ENCODE peak calls at places on chromosomes 5 and 9, in six cellular contexts. One of them, this sample, is unnamed.

GRCh38 chr5:159855476-159856157 is 60.7 kb upstream of the ADRA1B start:
- DNase-seq in coronary artery: no peak
- DNase-seq in mammary epithelial cell: no peak
- DNase-seq in GM06990: no peak
- DNase-seq in heart left ventricle: peak
- DNase-seq in OCI-LY7: no peak
- DNase-seq in this sample: no peak

GRCh38 chr5:128227984-128228383 is 144.4 kb downstream of the SLC12A2 start:
- DNase-seq in coronary artery: no peak
- DNase-seq in mammary epithelial cell: peak
- DNase-seq in GM06990: no peak
- DNase-seq in heart left ventricle: no peak
- DNase-seq in OCI-LY7: no peak
- DNase-seq in this sample: peak

GRCh38 chr9:79196606-79197005 is 375.2 kb upstream of the TLE4 start:
- DNase-seq in coronary artery: no peak
- DNase-seq in mammary epithelial cell: no peak
- DNase-seq in GM06990: no peak
- DNase-seq in heart left ventricle: no peak
- DNase-seq in OCI-LY7: no peak
- DNase-seq in this sample: peak

GRCh38 chr9:35686222-35687203 is 3.2 kb downstream of the TPM2 start:
- DNase-seq in coronary artery: no peak
- DNase-seq in mammary epithelial cell: no peak
- DNase-seq in GM06990: no peak
- DNase-seq in heart left ventricle: no peak
- DNase-seq in OCI-LY7: peak
- DNase-seq in this sample: peak

GRCh38 chr9:5958273-5958672 is 57.2 kb downstream of the RANBP6 start:
- DNase-seq in coronary artery: no peak
- DNase-seq in mammary epithelial cell: no peak
- DNase-seq in GM06990: peak
- DNase-seq in heart left ventricle: no peak
- DNase-seq in OCI-LY7: peak
- DNase-seq in this sample: no peak

GRCh38 chr9:91071185-91071990 is 269.8 kb downstream of the SYK start:
- DNase-seq in coronary artery: peak
- DNase-seq in mammary epithelial cell: peak
- DNase-seq in GM06990: no peak
- DNase-seq in heart left ventricle: no peak
- DNase-seq in OCI-LY7: no peak
- DNase-seq in this sample: peak

GRCh38 chr9:3331801-3332200 is 194.0 kb downstream of the RFX3 start:
- DNase-seq in coronary artery: no peak
- DNase-seq in mammary epithelial cell: no peak
- DNase-seq in GM06990: no peak
- DNase-seq in heart left ventricle: no peak
- DNase-seq in OCI-LY7: peak
- DNase-seq in this sample: peak

GRCh38 chr5:59756373-59757035 is 137.0 kb downstream of the PDE4D start:
- DNase-seq in coronary artery: no peak
- DNase-seq in mammary epithelial cell: peak
- DNase-seq in GM06990: no peak
- DNase-seq in heart left ventricle: no peak
- DNase-seq in OCI-LY7: no peak
- DNase-seq in this sample: no peak

GRCh38 chr9:111967621-111968020 is 71.0 kb downstream of the UGCG start:
- DNase-seq in coronary artery: no peak
- DNase-seq in mammary epithelial cell: no peak
- DNase-seq in GM06990: no peak
- DNase-seq in heart left ventricle: no peak
- DNase-seq in OCI-LY7: no peak
- DNase-seq in this sample: no peak

GRCh38 chr9:9893837-9894236 is 719.0 kb downstream of the PTPRD start:
- DNase-seq in coronary artery: no peak
- DNase-seq in mammary epithelial cell: peak
- DNase-seq in GM06990: no peak
- DNase-seq in heart left ventricle: no peak
- DNase-seq in OCI-LY7: no peak
- DNase-seq in this sample: peak

GRCh38 chr5:31193591-31194457 is at the start of gene CDH6:
- DNase-seq in coronary artery: peak
- DNase-seq in mammary epithelial cell: no peak
- DNase-seq in GM06990: no peak
- DNase-seq in heart left ventricle: no peak
- DNase-seq in OCI-LY7: no peak
- DNase-seq in this sample: peak

GRCh38 chr9:136385015-136385414 is 11.5 kb upstream of the CARD9 start:
- DNase-seq in coronary artery: no peak
- DNase-seq in mammary epithelial cell: no peak
- DNase-seq in GM06990: no peak
- DNase-seq in heart left ventricle: no peak
- DNase-seq in OCI-LY7: no peak
- DNase-seq in this sample: no peak

GRCh38 chr5:97876272-97876671 is 693.2 kb upstream of the RIOK2 start:
- DNase-seq in coronary artery: no peak
- DNase-seq in mammary epithelial cell: no peak
- DNase-seq in GM06990: no peak
- DNase-seq in heart left ventricle: no peak
- DNase-seq in OCI-LY7: no peak
- DNase-seq in this sample: peak

GRCh38 chr9:37422289-37423104 is at the start of gene GRHPR:
- DNase-seq in coronary artery: peak
- DNase-seq in mammary epithelial cell: peak
- DNase-seq in GM06990: peak
- DNase-seq in heart left ventricle: peak
- DNase-seq in OCI-LY7: peak
- DNase-seq in this sample: peak

GRCh38 chr5:75341934-75342333 is 4.9 kb downstream of the HMGCR start:
- DNase-seq in coronary artery: no peak
- DNase-seq in mammary epithelial cell: no peak
- DNase-seq in GM06990: no peak
- DNase-seq in heart left ventricle: no peak
- DNase-seq in OCI-LY7: no peak
- DNase-seq in this sample: no peak
- H3K4me3 ChIP-seq in coronary artery: no peak
- H3K4me3 ChIP-seq in mammary epithelial cell: peak
- H3K4me3 ChIP-seq in GM06990: no peak
- H3K4me3 ChIP-seq in heart left ventricle: no peak
- H3K4me3 ChIP-seq in OCI-LY7: no peak
- H3K4me3 ChIP-seq in this sample: no peak

GRCh38 chr5:36045895-36046294 is 20.8 kb downstream of the UGT3A2 start:
- DNase-seq in coronary artery: no peak
- DNase-seq in mammary epithelial cell: no peak
- DNase-seq in GM06990: no peak
- DNase-seq in heart left ventricle: no peak
- DNase-seq in OCI-LY7: no peak
- DNase-seq in this sample: no peak

GRCh38 chr5:36040651-36041536 is 25.8 kb downstream of the UGT3A2 start:
- DNase-seq in coronary artery: no peak
- DNase-seq in mammary epithelial cell: no peak
- DNase-seq in GM06990: no peak
- DNase-seq in heart left ventricle: no peak
- DNase-seq in OCI-LY7: no peak
- DNase-seq in this sample: no peak

GRCh38 chr5:36035696-36036095 is 31.0 kb downstream of the UGT3A2 start:
- DNase-seq in coronary artery: no peak
- DNase-seq in mammary epithelial cell: no peak
- DNase-seq in GM06990: no peak
- DNase-seq in heart left ventricle: no peak
- DNase-seq in OCI-LY7: no peak
- DNase-seq in this sample: no peak

DNA sequence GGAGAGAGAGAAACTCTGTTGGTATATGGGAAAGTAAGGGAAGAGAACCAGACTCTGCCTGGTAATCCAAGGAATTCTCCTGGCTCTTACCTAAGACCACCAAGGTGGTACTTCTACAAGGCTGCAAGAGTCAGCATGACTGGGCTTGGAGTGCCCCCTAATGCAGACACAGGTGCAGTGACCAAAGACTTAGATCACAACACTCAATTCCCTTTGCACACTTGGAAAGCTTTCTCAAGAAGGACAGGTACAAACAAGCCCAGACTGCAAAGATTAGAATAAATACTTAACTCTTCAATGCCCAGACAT is 25.2 kb downstream of the UGT3A2 start:
- DNase-seq in coronary artery: no peak
- DNase-seq in mammary epithelial cell: no peak
- DNase-seq in GM06990: no peak
- DNase-seq in heart left ventricle: no peak
- DNase-seq in OCI-LY7: no peak
- DNase-seq in this sample: no peak
- TF ChIP-seq CTCF in coronary artery: no peak
- TF ChIP-seq CTCF in mammary epithelial cell: no peak
- TF ChIP-seq CTCF in GM06990: no peak
- TF ChIP-seq CTCF in heart left ventricle: no peak
- TF ChIP-seq CTCF in OCI-LY7: peak
- TF ChIP-seq CTCF in this sample: no peak

DNA sequence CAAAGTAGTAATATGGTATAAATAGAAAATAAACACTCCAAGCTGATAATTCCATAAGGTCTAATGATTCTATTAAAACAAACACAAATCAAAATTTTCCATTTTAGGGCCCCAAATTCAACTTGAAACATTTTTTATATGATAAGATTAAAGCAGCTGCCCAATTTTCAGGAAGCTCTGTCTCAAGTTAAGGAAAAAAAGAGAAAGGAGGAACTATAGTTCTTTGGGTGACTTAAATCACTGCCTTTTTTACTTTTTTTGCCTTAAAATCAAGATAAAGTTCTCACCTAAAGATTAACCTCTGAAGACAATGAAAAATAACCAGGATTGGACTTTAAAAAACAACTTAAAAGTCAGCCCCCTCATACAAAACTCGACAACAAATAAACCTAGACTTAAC is 76.0 kb upstream of the IFNE start:
- DNase-seq in coronary artery: no peak
- DNase-seq in mammary epithelial cell: no peak
- DNase-seq in GM06990: no peak
- DNase-seq in heart left ventricle: no peak
- DNase-seq in OCI-LY7: no peak
- DNase-seq in this sample: no peak
- H3K4me3 ChIP-seq in coronary artery: no peak
- H3K4me3 ChIP-seq in mammary epithelial cell: peak
- H3K4me3 ChIP-seq in GM06990: no peak
- H3K4me3 ChIP-seq in heart left ventricle: no peak
- H3K4me3 ChIP-seq in OCI-LY7: no peak
- H3K4me3 ChIP-seq in this sample: peak

GRCh38 chr9:120876842-120877240 is at the start of gene PHF19:
- DNase-seq in coronary artery: no peak
- DNase-seq in mammary epithelial cell: peak
- DNase-seq in GM06990: peak
- DNase-seq in heart left ventricle: peak
- DNase-seq in OCI-LY7: no peak
- DNase-seq in this sample: peak

GRCh38 chr9:120875954-120876841 is 790 bp downstream of the PHF19 start:
- DNase-seq in coronary artery: peak
- DNase-seq in mammary epithelial cell: peak
- DNase-seq in GM06990: peak
- DNase-seq in heart left ventricle: peak
- DNase-seq in OCI-LY7: peak
- DNase-seq in this sample: peak

GRCh38 chr9:120875643-120875953 is 1.4 kb downstream of the PHF19 start:
- DNase-seq in coronary artery: no peak
- DNase-seq in mammary epithelial cell: no peak
- DNase-seq in GM06990: no peak
- DNase-seq in heart left ventricle: no peak
- DNase-seq in OCI-LY7: peak
- DNase-seq in this sample: no peak

GRCh38 chr9:120878188-120879130 is 1.5 kb upstream of the PHF19 start:
- DNase-seq in coronary artery: no peak
- DNase-seq in mammary epithelial cell: no peak
- DNase-seq in GM06990: no peak
- DNase-seq in heart left ventricle: no peak
- DNase-seq in OCI-LY7: peak
- DNase-seq in this sample: no peak

GRCh38 chr9:120877276-120878034 is 467 bp upstream of the PHF19 start:
- DNase-seq in coronary artery: no peak
- DNase-seq in mammary epithelial cell: peak
- DNase-seq in GM06990: peak
- DNase-seq in heart left ventricle: peak
- DNase-seq in OCI-LY7: peak
- DNase-seq in this sample: peak
- TF ChIP-seq CTCF in coronary artery: no peak
- TF ChIP-seq CTCF in mammary epithelial cell: no peak
- TF ChIP-seq CTCF in GM06990: peak
- TF ChIP-seq CTCF in heart left ventricle: peak
- TF ChIP-seq CTCF in OCI-LY7: no peak
- TF ChIP-seq CTCF in this sample: no peak

This sample was measured in fibroblast of pulmonary artery.